ENCODE peak calls at places on chromosomes 7 and 10, in four cellular contexts. V, X, G and Y are unnamed samples.

GRCh38 chr10:98910048-98910447 is 325.6 kb downstream of the HPSE2 start:
- DNase-seq in X (peak), V (peak), G (no peak), Y (no peak)

GRCh38 chr7:141640239-141640840 is 61.6 kb downstream of the DENND11 start:
- DNase-seq in X (no peak), V (no peak), G (no peak), Y (no peak)

GRCh38 chr7:1234049-1234691 is 1.5 kb downstream of the UNCX start:
- DNase-seq in X (no peak), G (no peak), V (no peak), Y (no peak)

GRCh38 chr7:27836525-27836924 is 96.6 kb downstream of the TAX1BP1 start:
- DNase-seq in X (no peak), G (no peak), V (no peak), Y (no peak)

GRCh38 chr10:13449296-13449695 is 79.5 kb downstream of the BEND7 start:
- DNase-seq in X (no peak), V (no peak), G (no peak), Y (no peak)

GRCh38 chr7:50805425-50806130 is 22.9 kb upstream of the GRB10 start:
- DNase-seq in G (no peak), X (no peak), V (no peak), Y (no peak)

GRCh38 chr10:130905386-130905785 is 406.1 kb downstream of the TCERG1L start:
- DNase-seq in X (no peak), V (no peak), G (no peak), Y (no peak)

GRCh38 chr10:58856508-58857240 is 319.8 kb upstream of the PHYHIPL start:
- DNase-seq in X (no peak), V (no peak), G (peak), Y (peak)

GRCh38 chr7:151139791-151140190 is 27.7 kb downstream of the GBX1 start:
- DNase-seq in X (no peak), G (no peak), V (no peak), Y (no peak)

GRCh38 chr7:50275430-50275829 is 29.1 kb upstream of the IKZF1 start:
- DNase-seq in V (no peak), X (no peak), G (no peak), Y (no peak)

GRCh38 chr7:105206985-105207384 is 181.7 kb downstream of the SRPK2 start:
- DNase-seq in X (no peak), V (no peak), G (no peak), Y (no peak)

GRCh38 chr7:100613447-100614185 is 1.3 kb downstream of the MOSPD3 start:
- DNase-seq in G (no peak), V (no peak), X (no peak), Y (no peak)

GRCh38 chr7:131546126-131546525 is 10.3 kb downstream of the PODXL start:
- DNase-seq in G (no peak), V (no peak), X (peak), Y (no peak)

GRCh38 chr7:90766814-90767564 is 170.9 kb downstream of the CDK14 start:
- DNase-seq in X (no peak), G (no peak), V (peak), Y (no peak)

GRCh38 chr10:129946868-129947267 is 17.2 kb downstream of the EBF3 start:
- DNase-seq in G (no peak), X (no peak), V (no peak), Y (no peak)

GRCh38 chr10:73058057-73058591 is 38.5 kb downstream of the P4HA1 start:
- DNase-seq in G (no peak), V (no peak), X (no peak), Y (no peak)

GRCh38 chr10:73065441-73065840 is 31.2 kb downstream of the P4HA1 start:
- DNase-seq in X (no peak), G (no peak), V (no peak), Y (no peak)

GRCh38 chr10:73061743-73062142 is 34.9 kb downstream of the P4HA1 start:
- DNase-seq in G (no peak), X (no peak), V (no peak), Y (no peak)

GRCh38 chr10:73060173-73060572 is 36.5 kb downstream of the P4HA1 start:
- DNase-seq in G (no peak), V (no peak), X (no peak), Y (no peak)

DNA sequence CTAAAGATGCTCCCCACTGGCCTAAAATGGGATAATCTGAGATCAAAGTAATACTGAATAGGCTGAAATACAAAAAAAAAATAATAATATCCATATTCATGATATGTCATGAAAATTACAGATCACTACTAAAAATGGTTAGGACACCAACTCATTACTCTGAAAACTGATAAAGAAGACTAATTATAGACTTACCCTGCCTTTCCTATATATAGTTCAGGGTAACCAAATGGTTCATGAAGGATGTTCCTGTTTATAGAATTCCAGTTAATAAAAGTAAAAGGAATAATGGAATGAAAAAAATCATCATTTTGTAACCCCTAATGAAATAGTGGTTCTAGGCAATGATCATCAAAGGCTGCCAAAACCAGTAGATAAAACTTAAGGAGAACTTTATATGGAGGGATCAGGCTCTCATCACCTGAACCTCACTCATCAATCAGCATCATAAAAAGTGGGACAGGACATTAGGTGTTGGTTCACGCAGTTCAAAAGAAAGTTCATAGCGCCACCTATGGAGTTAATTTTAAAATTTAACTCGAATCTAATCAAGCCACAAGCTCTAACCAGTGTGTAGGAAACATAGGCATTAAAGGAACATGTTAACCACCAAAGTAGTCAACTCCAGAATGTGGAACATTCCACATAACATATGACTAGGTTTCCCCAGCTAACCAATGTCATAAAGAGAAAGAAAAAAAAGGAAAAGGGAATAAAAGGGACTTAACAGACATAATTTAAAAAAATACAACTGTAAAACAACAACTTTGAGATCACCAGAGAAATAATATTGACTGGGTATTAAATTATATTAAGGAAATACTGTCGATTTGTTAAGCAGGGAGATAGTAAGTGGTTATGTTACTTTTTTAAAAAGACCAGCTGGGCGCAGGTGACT is 35.7 kb downstream of the P4HA1 start:
- DNase-seq in V (peak), G (no peak), X (peak), Y (no peak)
- TF ChIP-seq TEAD4 in V (no peak), G (no peak), X (no peak), Y (no peak)

GRCh38 chr7:19117870-19118608 is 603 bp upstream of the TWIST1 start:
- DNase-seq in V (peak), X (no peak), G (no peak), Y (peak)
- TF ChIP-seq MAX in V (no peak), X (no peak), G (no peak), Y (no peak)

DNA sequence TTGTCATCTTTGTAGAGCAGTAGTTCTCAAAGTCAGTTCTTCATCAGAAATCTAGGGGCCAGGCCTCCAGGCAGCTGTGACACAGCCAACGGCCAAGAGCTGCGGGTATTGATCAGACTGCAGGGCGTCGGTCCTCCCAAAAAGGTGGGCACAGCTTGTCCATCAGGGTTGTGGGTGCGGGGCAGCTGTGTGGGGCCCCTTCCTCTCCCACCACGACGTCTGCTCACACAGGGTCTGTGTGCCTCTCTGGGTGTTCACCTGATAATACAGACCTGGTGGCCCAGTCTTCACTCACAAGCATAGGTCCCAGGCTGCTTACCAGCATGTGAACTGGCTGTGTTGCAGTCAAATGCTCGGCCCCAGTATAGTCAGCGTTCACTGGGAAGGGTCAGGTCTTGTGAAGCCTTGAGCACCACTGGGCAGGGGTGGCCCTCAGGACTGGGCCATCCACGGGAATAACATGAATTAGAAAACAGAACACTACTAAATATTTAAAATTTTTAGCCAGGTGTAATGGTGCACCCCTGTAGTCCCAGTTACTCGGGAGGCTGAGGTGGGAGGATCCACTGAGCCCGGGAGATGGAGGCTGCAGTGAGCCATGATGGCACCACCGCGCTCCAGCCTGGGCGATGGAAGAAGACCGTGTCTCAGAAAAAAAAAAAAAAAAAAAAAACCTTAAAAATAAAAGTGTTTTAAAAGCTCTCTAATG is 102.8 kb upstream of the DIP2C start:
- DNase-seq in G (no peak), X (no peak), V (peak), Y (no peak)
- TF ChIP-seq TEAD4 in G (no peak), X (no peak), V (no peak), Y (no peak)

GRCh38 chr10:64484931-64485330 is 963.7 kb downstream of the REEP3 start:
- DNase-seq in G (no peak), V (no peak), X (no peak), Y (no peak)

GRCh38 chr10:64486149-64486548 is 964.9 kb downstream of the REEP3 start:
- DNase-seq in X (no peak), G (no peak), V (no peak), Y (no peak)
- TF ChIP-seq MAX in X (no peak), G (no peak), V (no peak), Y (no peak)

GRCh38 chr10:28397229-28397628 is 94.4 kb upstream of the MPP7 start:
- DNase-seq in V (no peak), G (no peak), X (no peak), Y (no peak)
- TF ChIP-seq TEAD4 in V (no peak), G (no peak), X (no peak), Y (no peak)

GRCh38 chr10:71006497-71006896 is 118.1 kb upstream of the PCBD1 start:
- DNase-seq in X (no peak), V (no peak), G (no peak), Y (no peak)
- TF ChIP-seq MAX in X (no peak), V (no peak), G (no peak), Y (no peak)

GRCh38 chr10:103180491-103180890 is 12.6 kb downstream of the NT5C2 start:
- DNase-seq in V (no peak), X (no peak), G (no peak), Y (no peak)

GRCh38 chr10:103186128-103186527 is 6.9 kb downstream of the NT5C2 start:
- DNase-seq in V (no peak), X (no peak), G (no peak), Y (no peak)

GRCh38 chr10:103188853-103189252 is 4.2 kb downstream of the NT5C2 start:
- DNase-seq in V (no peak), X (no peak), G (no peak), Y (no peak)

GRCh38 chr10:103181244-103181643 is 11.8 kb downstream of the NT5C2 start:
- DNase-seq in X (no peak), G (no peak), V (no peak), Y (no peak)

DNA sequence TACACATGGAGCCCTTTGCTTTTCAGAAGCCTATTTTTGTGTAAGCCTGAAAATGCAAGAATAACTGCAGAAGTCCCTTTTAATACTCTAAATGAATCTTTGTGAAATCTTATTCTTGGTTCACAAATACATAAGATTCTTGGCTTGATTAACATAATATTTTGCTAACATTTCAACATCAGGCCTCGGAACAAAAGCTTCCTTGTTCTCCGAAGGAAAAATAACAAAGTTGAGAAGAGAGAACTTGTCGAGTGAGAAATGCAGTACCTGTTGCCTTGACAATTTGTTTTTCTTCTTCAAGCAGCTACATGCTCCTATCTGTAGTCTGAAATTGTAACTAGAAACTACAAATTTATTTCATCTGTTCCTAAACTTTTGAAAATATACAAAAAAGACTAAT is 8.5 kb downstream of the NT5C2 start:
- DNase-seq in V (no peak), X (no peak), G (no peak), Y (no peak)
- TF ChIP-seq TEAD4 in V (no peak), X (no peak), G (no peak), Y (no peak)

GRCh38 chr7:40673285-40673684 is 538.5 kb downstream of the SUGCT start:
- DNase-seq in V (no peak), G (no peak), X (no peak), Y (no peak)
- TF ChIP-seq MAX in V (peak), G (no peak), X (no peak), Y (no peak)